ENCODE peak calls at places on chromosomes 4 and X, in seven cellular contexts. Z is H9, F is IMR-90, N is neuronal stem cell, K is mesendoderm, R is mesenchymal stem cell, S is H1. L is an unnamed sample.

GRCh38 chr4:25423548-25423947 is 46.5 kb downstream of the ANAPC4 start:
- DNase-seq in Z (no peak), F (no peak), N (no peak), K (no peak), R (no peak), S (no peak), L (no peak)

GRCh38 chr4:72767903-72768817 is 199.1 kb upstream of the ADAMTS3 start:
- DNase-seq in Z (no peak), F (peak), N (no peak), K (peak), R (peak), S (no peak), L (peak)

GRCh38 chrX:152817082-152817744 is 13.3 kb downstream of the CETN2 start:
- DNase-seq in Z (no peak), F (peak), N (no peak), K (peak), R (peak), S (no peak), L (no peak)

GRCh38 chr4:634599-634985 is 9.2 kb downstream of the PDE6B start:
- DNase-seq in Z (peak), F (no peak), N (no peak), K (no peak), R (no peak), S (no peak), L (no peak)

GRCh38 chr4:108043536-108043935 is 53.8 kb downstream of the HADH start:
- DNase-seq in Z (no peak), F (no peak), N (peak), K (peak), R (no peak), S (no peak), L (no peak)

GRCh38 chr4:24930136-24930535 is 17.3 kb upstream of the CCDC149 start:
- DNase-seq in Z (no peak), F (no peak), N (no peak), K (no peak), R (no peak), S (no peak), L (no peak)

GRCh38 chr4:76072760-76073159 is 1.7 kb upstream of the ART3 start:
- DNase-seq in Z (no peak), F (no peak), N (no peak), K (peak), R (no peak), S (no peak), L (no peak)

GRCh38 chrX:21996872-21997271 is 35.3 kb upstream of the PHEX start:
- DNase-seq in Z (no peak), F (peak), N (no peak), K (no peak), R (peak), S (no peak), L (no peak)

GRCh38 chrX:47175588-47175980 is 18.0 kb upstream of the UBA1 start:
- DNase-seq in Z (no peak), F (no peak), N (no peak), K (no peak), R (no peak), S (no peak), L (no peak)

GRCh38 chrX:87402256-87402655 is 115.3 kb upstream of the KLHL4 start:
- DNase-seq in Z (no peak), F (no peak), N (no peak), K (no peak), R (no peak), S (no peak), L (no peak)

GRCh38 chrX:19739683-19740082 is 147.7 kb downstream of the SH3KBP1 start:
- DNase-seq in Z (peak), F (peak), N (peak), K (peak), R (peak), S (peak), L (peak)

GRCh38 chr4:74267998-74268606 is 40.2 kb upstream of the EPGN start:
- DNase-seq in Z (no peak), F (peak), N (no peak), K (no peak), R (peak), S (no peak), L (no peak)

GRCh38 chr4:114393295-114394038 is 205.1 kb upstream of the UGT8 start:
- DNase-seq in Z (no peak), F (no peak), N (no peak), K (no peak), R (no peak), S (no peak), L (peak)

GRCh38 chr4:139509727-139510410 is 46.1 kb downstream of the SETD7 start:
- DNase-seq in Z (peak), F (no peak), N (no peak), K (peak), R (no peak), S (no peak), L (no peak)

GRCh38 chr4:164731827-164732474 is 22.0 kb upstream of the SMIM31 start:
- DNase-seq in Z (peak), F (peak), N (peak), K (peak), R (peak), S (peak), L (peak)

GRCh38 chr4:83599183-83599582 is 63.3 kb downstream of the GPAT3 start:
- DNase-seq in Z (no peak), F (peak), N (no peak), K (peak), R (peak), S (no peak), L (peak)

GRCh38 chrX:45623266-45623665 is 422.6 kb upstream of the DIPK2B start:
- DNase-seq in Z (no peak), F (peak), N (no peak), K (no peak), R (peak), S (no peak), L (peak)

GRCh38 chrX:35340451-35340850 is 397.9 kb downstream of the FAM47B start:
- DNase-seq in Z (no peak), F (no peak), N (no peak), K (no peak), R (peak), S (no peak), L (no peak)

GRCh38 chrX:104565791-104566687 is at the start of gene IL1RAPL2:
- DNase-seq in Z (peak), F (no peak), N (peak), K (peak), R (peak), S (peak), L (peak)

GRCh38 chr4:168882650-168883233 is 127.3 kb downstream of the CBR4 start:
- DNase-seq in Z (no peak), F (peak), N (no peak), K (peak), R (peak), S (no peak), L (peak)

GRCh38 chrX:42290608-42291007 is 367.3 kb upstream of the CASK start:
- DNase-seq in Z (no peak), F (peak), N (no peak), K (peak), R (peak), S (no peak), L (peak)

GRCh38 chrX:63746278-63746677 is 38.7 kb downstream of the ARHGEF9 start:
- DNase-seq in Z (no peak), F (no peak), N (no peak), K (no peak), R (no peak), S (no peak), L (no peak)

GRCh38 chr4:110107868-110108267 is 90.5 kb downstream of the ELOVL6 start:
- DNase-seq in Z (no peak), F (no peak), N (no peak), K (no peak), R (peak), S (no peak), L (peak)
- H3K23ac ChIP-seq in Z (no peak), F (no peak), N (no peak), K (no peak), R (no peak), S (no peak), L (no peak)

GRCh38 chr4:78100060-78100459 is 42.9 kb downstream of the FRAS1 start:
- DNase-seq in Z (no peak), F (no peak), N (no peak), K (no peak), R (no peak), S (no peak), L (no peak)

GRCh38 chr4:78099058-78099457 is 41.9 kb downstream of the FRAS1 start:
- DNase-seq in Z (no peak), F (no peak), N (no peak), K (no peak), R (no peak), S (no peak), L (no peak)
- H3K23ac ChIP-seq in Z (no peak), F (no peak), N (no peak), K (no peak), R (no peak), S (no peak), L (no peak)

GRCh38 chr4:99563310-99564186 is at the start of gene TRMT10A:
- DNase-seq in Z (peak), F (peak), N (peak), K (peak), R (peak), S (peak), L (peak)

DNA sequence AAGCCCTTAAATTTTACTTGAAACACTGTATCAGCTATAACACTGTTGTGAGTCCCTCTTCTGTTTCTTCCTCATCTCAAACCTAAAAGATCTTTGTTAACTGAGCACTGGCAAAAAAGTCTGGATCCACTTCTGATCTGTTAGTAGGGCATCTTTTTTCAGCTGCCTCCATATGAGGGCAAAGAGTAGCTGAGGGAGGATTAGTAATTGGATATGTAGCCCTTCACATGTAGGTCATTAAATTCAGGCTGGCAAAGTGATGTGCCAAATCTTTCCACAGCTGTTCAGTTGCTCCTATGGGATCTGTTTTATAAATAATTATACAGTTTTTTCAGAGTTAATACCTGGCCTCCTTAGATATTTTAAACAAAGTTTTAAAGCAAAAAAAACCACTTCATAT is 1.1 kb upstream of the TRMT10A start:
- DNase-seq in Z (no peak), F (no peak), N (no peak), K (no peak), R (no peak), S (no peak), L (no peak)
- H3K23ac ChIP-seq in Z (no peak), F (no peak), N (no peak), K (no peak), R (no peak), S (no peak), L (no peak)

GRCh38 chr4:100361336-100361735 is 156.5 kb downstream of the EMCN start:
- DNase-seq in Z (no peak), F (no peak), N (no peak), K (no peak), R (no peak), S (no peak), L (no peak)
- H3K23ac ChIP-seq in Z (no peak), F (no peak), N (no peak), K (no peak), R (no peak), S (no peak), L (no peak)